ENCODE peak calls at places on chromosomes 4 and X, in ten cellular contexts. One of them, this sample, is unnamed. For H3K4me1, the result is how much of the 10 kb centered on the place peaks cover.

GRCh38 chr4:112857461-112857860 is 192.0 kb upstream of the ANK2 start:
- DNase-seq in A549: peak
- DNase-seq in colonic mucosa: no peak
- DNase-seq in trophoblast cell: peak
- DNase-seq in mesendoderm: peak
- DNase-seq in tibial artery: no peak
- DNase-seq in thoracic aorta: peak
- DNase-seq in heart right ventricle: no peak
- DNase-seq in uterus: peak
- DNase-seq in GM23248: peak
- DNase-seq in this sample: no peak

GRCh38 chrX:140274761-140275525 is 229.9 kb downstream of the SOX3 start:
- DNase-seq in GM23248: peak
- DNase-seq in A549: no peak
- DNase-seq in tibial artery: no peak
- DNase-seq in heart right ventricle: no peak
- DNase-seq in thoracic aorta: no peak
- DNase-seq in mesendoderm: peak
- DNase-seq in uterus: no peak
- DNase-seq in colonic mucosa: no peak
- DNase-seq in trophoblast cell: no peak
- DNase-seq in this sample: no peak

GRCh38 chr4:109590841-109591357 is 30.9 kb downstream of the MCUB start:
- DNase-seq in thoracic aorta: no peak
- DNase-seq in A549: no peak
- DNase-seq in trophoblast cell: peak
- DNase-seq in GM23248: no peak
- DNase-seq in mesendoderm: no peak
- DNase-seq in heart right ventricle: no peak
- DNase-seq in colonic mucosa: no peak
- DNase-seq in tibial artery: no peak
- DNase-seq in uterus: no peak
- DNase-seq in this sample: no peak

GRCh38 chr4:771464-771863 is 54.5 kb downstream of the CPLX1 start:
- DNase-seq in colonic mucosa: no peak
- DNase-seq in uterus: no peak
- DNase-seq in tibial artery: no peak
- DNase-seq in A549: no peak
- DNase-seq in heart right ventricle: no peak
- DNase-seq in thoracic aorta: no peak
- DNase-seq in trophoblast cell: no peak
- DNase-seq in mesendoderm: no peak
- DNase-seq in GM23248: no peak
- DNase-seq in this sample: no peak

GRCh38 chr4:157996061-157996460 is 176.8 kb downstream of the GASK1B start:
- DNase-seq in uterus: no peak
- DNase-seq in thoracic aorta: no peak
- DNase-seq in heart right ventricle: no peak
- DNase-seq in trophoblast cell: no peak
- DNase-seq in GM23248: no peak
- DNase-seq in A549: no peak
- DNase-seq in tibial artery: no peak
- DNase-seq in colonic mucosa: no peak
- DNase-seq in mesendoderm: no peak
- DNase-seq in this sample: no peak

GRCh38 chr4:41653523-41653922 is 95.0 kb downstream of the PHOX2B start:
- DNase-seq in heart right ventricle: no peak
- DNase-seq in A549: no peak
- DNase-seq in thoracic aorta: no peak
- DNase-seq in colonic mucosa: no peak
- DNase-seq in tibial artery: no peak
- DNase-seq in GM23248: no peak
- DNase-seq in trophoblast cell: no peak
- DNase-seq in uterus: no peak
- DNase-seq in mesendoderm: no peak
- DNase-seq in this sample: no peak

GRCh38 chrX:73525928-73526690 is 36.9 kb upstream of the CHIC1 start:
- DNase-seq in trophoblast cell: no peak
- DNase-seq in uterus: no peak
- DNase-seq in mesendoderm: peak
- DNase-seq in colonic mucosa: no peak
- DNase-seq in heart right ventricle: no peak
- DNase-seq in GM23248: no peak
- DNase-seq in thoracic aorta: no peak
- DNase-seq in tibial artery: no peak
- DNase-seq in A549: no peak
- DNase-seq in this sample: no peak

GRCh38 chr4:83552085-83552484 is 16.2 kb downstream of the GPAT3 start:
- DNase-seq in colonic mucosa: no peak
- DNase-seq in thoracic aorta: no peak
- DNase-seq in heart right ventricle: no peak
- DNase-seq in A549: no peak
- DNase-seq in mesendoderm: peak
- DNase-seq in GM23248: peak
- DNase-seq in uterus: no peak
- DNase-seq in tibial artery: no peak
- DNase-seq in trophoblast cell: no peak
- DNase-seq in this sample: no peak

GRCh38 chr4:140130677-140131076 is 23.3 kb downstream of the MAML3 start:
- DNase-seq in mesendoderm: no peak
- DNase-seq in trophoblast cell: peak
- DNase-seq in GM23248: peak
- DNase-seq in colonic mucosa: no peak
- DNase-seq in heart right ventricle: no peak
- DNase-seq in A549: no peak
- DNase-seq in tibial artery: no peak
- DNase-seq in thoracic aorta: no peak
- DNase-seq in uterus: no peak
- DNase-seq in this sample: no peak

GRCh38 chr4:74947798-74948197 is 14.9 kb downstream of the PARM1 start:
- DNase-seq in thoracic aorta: no peak
- DNase-seq in trophoblast cell: no peak
- DNase-seq in A549: no peak
- DNase-seq in heart right ventricle: no peak
- DNase-seq in uterus: no peak
- DNase-seq in GM23248: no peak
- DNase-seq in tibial artery: no peak
- DNase-seq in mesendoderm: no peak
- DNase-seq in colonic mucosa: no peak
- DNase-seq in this sample: no peak

GRCh38 chrX:38426785-38427184 is 74.4 kb downstream of the OTC start:
- DNase-seq in GM23248: peak
- DNase-seq in thoracic aorta: no peak
- DNase-seq in heart right ventricle: no peak
- DNase-seq in mesendoderm: no peak
- DNase-seq in tibial artery: no peak
- DNase-seq in uterus: no peak
- DNase-seq in trophoblast cell: no peak
- DNase-seq in colonic mucosa: no peak
- DNase-seq in A549: no peak
- DNase-seq in this sample: no peak

GRCh38 chrX:16788477-16788876 is 2.2 kb downstream of the TXLNG start:
- DNase-seq in GM23248: peak
- DNase-seq in uterus: no peak
- DNase-seq in thoracic aorta: no peak
- DNase-seq in heart right ventricle: no peak
- DNase-seq in mesendoderm: no peak
- DNase-seq in tibial artery: peak
- DNase-seq in colonic mucosa: no peak
- DNase-seq in A549: no peak
- DNase-seq in trophoblast cell: no peak
- DNase-seq in this sample: no peak

GRCh38 chr4:167031534-167032156 is 202.6 kb downstream of the SPOCK3 start:
- DNase-seq in uterus: no peak
- DNase-seq in colonic mucosa: no peak
- DNase-seq in thoracic aorta: no peak
- DNase-seq in GM23248: no peak
- DNase-seq in trophoblast cell: no peak
- DNase-seq in mesendoderm: no peak
- DNase-seq in A549: no peak
- DNase-seq in heart right ventricle: no peak
- DNase-seq in tibial artery: no peak
- DNase-seq in this sample: no peak

GRCh38 chr4:15413623-15414019 is 14.2 kb upstream of the C1QTNF7 start:
- DNase-seq in colonic mucosa: no peak
- DNase-seq in GM23248: no peak
- DNase-seq in thoracic aorta: no peak
- DNase-seq in trophoblast cell: no peak
- DNase-seq in tibial artery: no peak
- DNase-seq in mesendoderm: no peak
- DNase-seq in uterus: no peak
- DNase-seq in heart right ventricle: no peak
- DNase-seq in A549: no peak
- DNase-seq in this sample: no peak
- H3K4me1 ChIP-seq in colonic mucosa: under half
- H3K4me1 ChIP-seq in GM23248: under half
- H3K4me1 ChIP-seq in thoracic aorta: half or more
- H3K4me1 ChIP-seq in trophoblast cell: under half
- H3K4me1 ChIP-seq in tibial artery: under half
- H3K4me1 ChIP-seq in mesendoderm: under half
- H3K4me1 ChIP-seq in uterus: under half
- H3K4me1 ChIP-seq in heart right ventricle: half or more
- H3K4me1 ChIP-seq in A549: under half
- H3K4me1 ChIP-seq in this sample: under half

DNA sequence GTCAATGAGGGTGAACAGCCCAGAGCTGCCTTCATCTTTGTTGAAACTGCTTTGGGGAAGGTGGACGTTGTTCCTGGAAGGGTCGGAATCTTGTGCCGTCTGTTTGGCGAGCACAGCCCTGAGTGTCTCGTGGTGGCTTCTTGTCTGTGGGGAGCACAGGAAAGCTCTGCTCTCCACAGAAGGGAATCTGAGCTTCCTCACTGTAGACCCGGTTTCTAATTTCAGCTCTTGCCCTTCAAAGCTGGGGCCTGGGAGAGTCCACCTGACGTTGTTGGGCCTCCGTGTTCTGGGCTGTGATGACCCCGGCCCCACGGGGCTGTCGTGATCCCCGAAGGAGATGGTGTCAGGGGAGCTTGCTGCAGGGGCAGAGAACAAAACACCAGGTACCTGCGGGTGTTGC is 47.5 kb downstream of the SORCS2 start:
- DNase-seq in A549: no peak
- DNase-seq in tibial artery: no peak
- DNase-seq in colonic mucosa: no peak
- DNase-seq in heart right ventricle: no peak
- DNase-seq in mesendoderm: no peak
- DNase-seq in thoracic aorta: no peak
- DNase-seq in GM23248: no peak
- DNase-seq in trophoblast cell: no peak
- DNase-seq in uterus: no peak
- DNase-seq in this sample: no peak
- H3K27ac ChIP-seq in A549: no peak
- H3K27ac ChIP-seq in tibial artery: no peak
- H3K27ac ChIP-seq in colonic mucosa: no peak
- H3K27ac ChIP-seq in heart right ventricle: no peak
- H3K27ac ChIP-seq in mesendoderm: no peak
- H3K27ac ChIP-seq in thoracic aorta: no peak
- H3K27ac ChIP-seq in GM23248: no peak
- H3K27ac ChIP-seq in trophoblast cell: no peak
- H3K27ac ChIP-seq in uterus: no peak
- H3K27ac ChIP-seq in this sample: no peak

DNA sequence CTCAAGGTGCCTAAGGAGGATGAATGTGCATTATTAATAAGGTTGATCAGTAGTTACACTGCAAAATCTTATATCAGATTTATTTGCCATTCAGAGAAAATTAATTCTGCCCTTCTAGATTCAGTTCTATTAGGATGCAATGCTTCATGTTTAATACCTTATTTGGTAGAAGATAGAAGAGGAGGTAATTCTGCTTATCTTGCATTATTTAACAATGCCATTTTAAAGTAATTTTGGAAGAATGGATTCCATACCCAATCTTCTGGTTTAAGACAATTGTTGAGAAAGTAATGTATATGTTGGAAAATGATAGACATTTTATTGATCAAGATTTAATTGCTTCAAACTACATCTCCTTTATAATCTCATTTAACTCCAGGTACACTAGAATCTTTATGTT is 360.9 kb downstream of the ADGRL3 start:
- DNase-seq in A549: no peak
- DNase-seq in heart right ventricle: no peak
- DNase-seq in trophoblast cell: no peak
- DNase-seq in uterus: no peak
- DNase-seq in tibial artery: no peak
- DNase-seq in thoracic aorta: no peak
- DNase-seq in GM23248: no peak
- DNase-seq in mesendoderm: no peak
- DNase-seq in colonic mucosa: no peak
- DNase-seq in this sample: no peak
- H3K4me1 ChIP-seq in A549: under half
- H3K4me1 ChIP-seq in heart right ventricle: under half
- H3K4me1 ChIP-seq in trophoblast cell: under half
- H3K4me1 ChIP-seq in uterus: under half
- H3K4me1 ChIP-seq in tibial artery: under half
- H3K4me1 ChIP-seq in thoracic aorta: under half
- H3K4me1 ChIP-seq in GM23248: under half
- H3K4me1 ChIP-seq in mesendoderm: under half
- H3K4me1 ChIP-seq in colonic mucosa: under half
- H3K4me1 ChIP-seq in this sample: under half

GRCh38 chrX:123833387-123833786 is 26.5 kb upstream of the XIAP start:
- DNase-seq in tibial artery: peak
- DNase-seq in GM23248: peak
- DNase-seq in uterus: peak
- DNase-seq in mesendoderm: peak
- DNase-seq in colonic mucosa: peak
- DNase-seq in A549: peak
- DNase-seq in heart right ventricle: peak
- DNase-seq in trophoblast cell: peak
- DNase-seq in thoracic aorta: no peak
- DNase-seq in this sample: no peak

GRCh38 chrX:123835661-123836371 is 24.0 kb upstream of the XIAP start:
- DNase-seq in colonic mucosa: peak
- DNase-seq in mesendoderm: no peak
- DNase-seq in GM23248: peak
- DNase-seq in uterus: no peak
- DNase-seq in thoracic aorta: no peak
- DNase-seq in heart right ventricle: no peak
- DNase-seq in A549: peak
- DNase-seq in trophoblast cell: peak
- DNase-seq in tibial artery: no peak
- DNase-seq in this sample: no peak

GRCh38 chrX:123834116-123834515 is 25.7 kb upstream of the XIAP start:
- DNase-seq in tibial artery: no peak
- DNase-seq in thoracic aorta: no peak
- DNase-seq in A549: no peak
- DNase-seq in trophoblast cell: no peak
- DNase-seq in GM23248: no peak
- DNase-seq in uterus: no peak
- DNase-seq in mesendoderm: no peak
- DNase-seq in colonic mucosa: no peak
- DNase-seq in heart right ventricle: no peak
- DNase-seq in this sample: no peak

DNA sequence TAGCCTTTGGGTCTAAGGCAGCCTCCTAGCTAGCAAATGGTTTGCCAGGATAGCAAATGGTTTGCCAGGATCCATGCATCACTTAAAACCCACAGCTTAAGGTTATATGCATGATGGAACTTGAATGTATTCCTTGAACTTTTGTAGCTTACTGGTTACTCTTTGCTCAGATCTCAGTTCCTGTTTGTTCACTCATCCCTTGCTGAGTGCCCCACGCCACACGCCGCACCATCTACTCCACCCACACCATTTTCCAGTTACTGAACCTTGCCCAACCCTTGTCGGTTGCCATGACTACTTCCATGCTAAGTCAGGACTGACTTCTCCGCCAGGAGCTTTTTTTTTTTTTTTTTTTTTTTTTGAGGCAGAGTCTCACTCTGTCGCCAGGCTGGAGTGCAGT is 29.5 kb upstream of the XIAP start:
- DNase-seq in A549: peak
- DNase-seq in uterus: no peak
- DNase-seq in mesendoderm: no peak
- DNase-seq in trophoblast cell: peak
- DNase-seq in heart right ventricle: no peak
- DNase-seq in thoracic aorta: no peak
- DNase-seq in GM23248: no peak
- DNase-seq in tibial artery: peak
- DNase-seq in colonic mucosa: peak
- DNase-seq in this sample: no peak
- H3K27ac ChIP-seq in A549: peak
- H3K27ac ChIP-seq in uterus: no peak
- H3K27ac ChIP-seq in mesendoderm: no peak
- H3K27ac ChIP-seq in trophoblast cell: no peak
- H3K27ac ChIP-seq in heart right ventricle: no peak
- H3K27ac ChIP-seq in thoracic aorta: no peak
- H3K27ac ChIP-seq in GM23248: no peak
- H3K27ac ChIP-seq in tibial artery: no peak
- H3K27ac ChIP-seq in colonic mucosa: peak
- H3K27ac ChIP-seq in this sample: no peak